ENCODE peak calls at places on chromosome 13, in eight cellular contexts. W is transverse colon, Y is HL-60, R is breast epithelium, P is GM12878, I is endothelial cell of umbilical vein, L is suprapubic skin, S is upper lobe of left lung. G is an unnamed sample.

GRCh38 chr13:94784066-94784465 is 71.7 kb upstream of the SOX21 start:
- DNase-seq in W (no peak), Y (no peak), R (no peak), P (no peak), I (no peak), L (no peak), S (no peak), G (no peak)

GRCh38 chr13:106488075-106488474 is 47.4 kb downstream of the EFNB2 start:
- DNase-seq in W (peak; percentile 51), Y (no peak), R (no peak), P (no peak), I (peak; percentile 1), L (no peak), S (no peak), G (no peak)

GRCh38 chr13:50812242-50812641 is 31.2 kb downstream of the DLEU7 start:
- DNase-seq in W (no peak), Y (no peak), R (no peak), P (no peak), I (no peak), L (no peak), S (no peak), G (no peak)

GRCh38 chr13:114339779-114340534 is 25.7 kb downstream of the CHAMP1 start:
- DNase-seq in W (peak; percentile 59), Y (peak; percentile 81), R (no peak), P (no peak), I (peak; percentile 52), L (no peak), S (no peak), G (peak; percentile 47)

GRCh38 chr13:112951674-112952371 is 17.2 kb upstream of the MCF2L start:
- DNase-seq in W (no peak), Y (no peak), R (no peak), P (no peak), I (no peak), L (no peak), S (no peak), G (no peak)

GRCh38 chr13:43431279-43431678 is 355.5 kb downstream of the ENOX1 start:
- DNase-seq in W (no peak), Y (no peak), R (no peak), P (no peak), I (no peak), L (no peak), S (no peak), G (peak; percentile 32)

GRCh38 chr13:81986308-81986707 is 1645.4 kb upstream of the SPRY2 start:
- DNase-seq in W (no peak), Y (no peak), R (no peak), P (no peak), I (no peak), L (no peak), S (no peak), G (peak; percentile 32)

GRCh38 chr13:21548577-21548976 is 55.4 kb downstream of the MICU2 start:
- DNase-seq in W (no peak), Y (no peak), R (no peak), P (no peak), I (no peak), L (no peak), S (no peak), G (no peak)

GRCh38 chr13:109684836-109685602 is 101.4 kb downstream of the IRS2 start:
- DNase-seq in W (peak; percentile 74), Y (no peak), R (peak; percentile 26), P (no peak), I (no peak), L (no peak), S (no peak), G (no peak)

GRCh38 chr13:25929816-25930215 is 122.0 kb downstream of the SHISA2 start:
- DNase-seq in W (no peak), Y (no peak), R (no peak), P (no peak), I (no peak), L (no peak), S (no peak), G (no peak)

GRCh38 chr13:36752673-36753072 is 66.3 kb upstream of the RFXAP start:
- DNase-seq in W (no peak), Y (no peak), R (no peak), P (no peak), I (no peak), L (no peak), S (no peak), G (no peak)

GRCh38 chr13:100349594-100349993 is 239.0 kb downstream of the GGACT start:
- DNase-seq in W (no peak), Y (no peak), R (no peak), P (no peak), I (no peak), L (no peak), S (no peak), G (no peak)

GRCh38 chr13:113897161-113897560 is 33.3 kb upstream of the GAS6 start:
- DNase-seq in W (no peak), Y (no peak), R (peak; percentile 86), P (no peak), I (peak; percentile 56), L (no peak), S (no peak), G (no peak)

GRCh38 chr13:33349996-33350826 is 64.7 kb upstream of the STARD13 start:
- DNase-seq in W (peak; percentile 60), Y (no peak), R (no peak), P (no peak), I (peak; percentile 49), L (peak; percentile 79), S (peak; percentile 93), G (peak; percentile 51)

GRCh38 chr13:76816394-76816793 is 69.8 kb downstream of the KCTD12 start:
- DNase-seq in W (no peak), Y (peak; percentile 18), R (no peak), P (no peak), I (no peak), L (no peak), S (no peak), G (no peak)

GRCh38 chr13:62387642-62388041 is 972.0 kb upstream of the PCDH20 start:
- DNase-seq in W (no peak), Y (no peak), R (no peak), P (no peak), I (peak; percentile 11), L (no peak), S (no peak), G (peak; percentile 51)

GRCh38 chr13:35471466-35472307 is 4.8 kb downstream of the MAB21L1 start:
- DNase-seq in W (no peak), Y (no peak), R (no peak), P (no peak), I (no peak), L (no peak), S (peak; percentile 30), G (peak; percentile 33)

GRCh38 chr13:66657165-66657895 is 572.8 kb downstream of the PCDH9 start:
- DNase-seq in W (no peak), Y (no peak), R (peak; percentile 80), P (no peak), I (peak; percentile 97), L (peak; percentile 71), S (no peak), G (peak; percentile 8)

GRCh38 chr13:79648191-79648590 is 167.2 kb downstream of the NDFIP2 start:
- DNase-seq in W (no peak), Y (no peak), R (no peak), P (no peak), I (no peak), L (no peak), S (no peak), G (no peak)

GRCh38 chr13:113785051-113786010 is 26.3 kb downstream of the TMEM255B start:
- DNase-seq in W (no peak), Y (peak; percentile 32), R (no peak), P (no peak), I (peak; percentile 80), L (no peak), S (no peak), G (no peak)

GRCh38 chr13:97249797-97250495 is 27.8 kb downstream of the MBNL2 start:
- DNase-seq in W (no peak), Y (no peak), R (no peak), P (no peak), I (no peak), L (no peak), S (no peak), G (no peak)

GRCh38 chr13:36981156-36981743 is 17.9 kb downstream of the ALG5 start:
- DNase-seq in W (no peak), Y (no peak), R (no peak), P (no peak), I (peak; percentile 75), L (no peak), S (no peak), G (peak; percentile 56)

GRCh38 chr13:110245421-110245899 is 61.5 kb downstream of the COL4A1 start:
- DNase-seq in W (no peak), Y (no peak), R (no peak), P (no peak), I (no peak), L (no peak), S (no peak), G (no peak)

DNA sequence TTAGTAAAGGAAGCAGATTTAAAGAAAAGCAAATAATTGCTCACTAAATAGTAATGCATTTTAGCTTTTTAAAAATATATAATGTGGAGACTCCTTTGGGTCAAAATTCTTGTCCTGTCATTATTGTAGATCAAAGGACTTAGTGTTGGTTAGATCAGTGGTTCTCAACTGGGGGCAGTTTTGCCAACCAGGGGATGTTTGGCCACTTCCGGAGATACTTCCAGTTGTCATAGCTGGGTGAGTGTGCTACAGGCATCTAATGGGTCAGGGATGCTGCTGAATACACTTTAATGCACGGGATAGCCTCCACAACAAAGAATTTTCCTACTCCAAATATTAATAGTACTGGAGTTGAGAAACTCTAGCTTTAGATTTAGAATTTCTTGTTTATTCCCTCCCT is 126.8 kb downstream of the LMO7 start:
- DNase-seq in W (no peak), Y (no peak), R (no peak), P (peak; percentile 24), I (peak; percentile 13), L (no peak), S (no peak), G (no peak)
- H3K27ac ChIP-seq in W (peak overlapping the region; percentile 90), Y (no peak overlapping the region), R (peak overlapping the region; percentile 72), P (peak overlapping the region; percentile 93), I (no peak overlapping the region), L (peak overlapping the region; percentile 84), S (peak overlapping the region; percentile 79), G (no peak overlapping the region)

GRCh38 chr13:101473458-101473857 is 21.0 kb downstream of the ITGBL1 start:
- DNase-seq in W (no peak), Y (no peak), R (no peak), P (no peak), I (peak; percentile 32), L (peak; percentile 67), S (no peak), G (no peak)

GRCh38 chr13:101475536-101475935 is 23.1 kb downstream of the ITGBL1 start:
- DNase-seq in W (no peak), Y (no peak), R (no peak), P (no peak), I (no peak), L (no peak), S (no peak), G (peak; percentile 56)

GRCh38 chr13:101474419-101474957 is 22.0 kb downstream of the ITGBL1 start:
- DNase-seq in W (no peak), Y (no peak), R (peak; percentile 55), P (no peak), I (peak; percentile 80), L (no peak), S (no peak), G (peak; percentile 79)
- TF ChIP-seq POLR2AphosphoS5 in W (no peak), Y (no peak), R (no peak), P (no peak), I (no peak), L (no peak), S (no peak), G (no peak)

GRCh38 chr13:52599853-52600603 is 42.2 kb upstream of the HNRNPA1L2 start:
- DNase-seq in W (peak; percentile 24), Y (no peak), R (no peak), P (no peak), I (peak; percentile 40), L (peak; percentile 73), S (peak; percentile 90), G (peak; percentile 75)
- H3K27ac ChIP-seq in W (peak overlapping the region; percentile 77), Y (no peak overlapping the region), R (peak overlapping the region; percentile 74), P (no peak overlapping the region), I (peak overlapping the region; percentile 93), L (peak overlapping the region; percentile 79), S (peak overlapping the region; percentile 79), G (no peak overlapping the region)

GRCh38 chr13:46142692-46143238 is 37.9 kb upstream of the CPB2 start:
- DNase-seq in W (no peak), Y (no peak), R (no peak), P (no peak), I (no peak), L (no peak), S (no peak), G (no peak)
- TF ChIP-seq POLR2AphosphoS5 in W (no peak), Y (no peak), R (no peak), P (no peak), I (no peak), L (no peak), S (no peak), G (no peak)